ENCODE peak calls at places on chromosomes 12 and 14, in seven cellular contexts. N is AG04450; X is right cardiac atrium; E is CD8-positive, alpha-beta T cell; W is heart left ventricle; O is brain microvascular endothelial cell; V is transverse colon. K is an unnamed sample.

GRCh38 chr12:116955382-116956021 is 44.8 kb downstream of the FBXW8 start:
- DNase-seq in N (no peak), X (no peak), E (no peak), W (no peak), O (no peak), V (peak; percentile 34), K (peak; percentile 59)

GRCh38 chr12:44457465-44457864 is 418.6 kb downstream of the NELL2 start:
- DNase-seq in N (no peak), X (no peak), E (no peak), W (no peak), O (no peak), V (no peak), K (no peak)

GRCh38 chr12:53005215-53005985 is 856 bp upstream of the EIF4B start:
- DNase-seq in N (no peak), X (peak; percentile 63), E (no peak), W (no peak), O (peak; percentile 5), V (no peak), K (peak; percentile 50)

GRCh38 chr12:64395739-64396138 is 5.2 kb upstream of the C12orf56 start:
- DNase-seq in N (no peak), X (no peak), E (no peak), W (no peak), O (no peak), V (no peak), K (no peak)

GRCh38 chr12:27305673-27306504 is 26.7 kb upstream of the BMAL2 start:
- DNase-seq in N (no peak), X (no peak), E (no peak), W (no peak), O (no peak), V (no peak), K (no peak)

GRCh38 chr12:106633451-106633823 is 50.6 kb downstream of the RFX4 start:
- DNase-seq in N (no peak), X (no peak), E (no peak), W (no peak), O (peak; percentile 81), V (no peak), K (no peak)

GRCh38 chr14:101235872-101236221 is 325.4 kb upstream of the DIO3 start:
- DNase-seq in N (no peak), X (no peak), E (no peak), W (no peak), O (no peak), V (no peak), K (no peak)

GRCh38 chr14:81831128-81831815 is 297.6 kb upstream of the SEL1L start:
- DNase-seq in N (no peak), X (peak; percentile 68), E (no peak), W (peak; percentile 12), O (no peak), V (no peak), K (peak; percentile 18)

GRCh38 chr12:109772622-109773321 is 59.1 kb downstream of the FAM222A start:
- DNase-seq in N (no peak), X (no peak), E (no peak), W (no peak), O (no peak), V (no peak), K (no peak)

GRCh38 chr14:105842105-105842504 is 315.7 kb downstream of the TMEM121 start:
- DNase-seq in N (no peak), X (no peak), E (no peak), W (no peak), O (no peak), V (no peak), K (no peak)

GRCh38 chr12:49527361-49528130 is 11.3 kb upstream of the KCNH3 start:
- DNase-seq in N (no peak), X (no peak), E (no peak), W (no peak), O (no peak), V (no peak), K (no peak)

GRCh38 chr12:94100990-94101901 is 47.1 kb upstream of the PLXNC1 start:
- DNase-seq in N (peak; percentile 34), X (peak; percentile 89), E (peak; percentile 72), W (peak; percentile 79), O (peak; percentile 60), V (peak; percentile 85), K (peak; percentile 46)

GRCh38 chr12:130489293-130489692 is 151.6 kb downstream of the PIWIL1 start:
- DNase-seq in N (no peak), X (no peak), E (no peak), W (no peak), O (no peak), V (no peak), K (no peak)

DNA sequence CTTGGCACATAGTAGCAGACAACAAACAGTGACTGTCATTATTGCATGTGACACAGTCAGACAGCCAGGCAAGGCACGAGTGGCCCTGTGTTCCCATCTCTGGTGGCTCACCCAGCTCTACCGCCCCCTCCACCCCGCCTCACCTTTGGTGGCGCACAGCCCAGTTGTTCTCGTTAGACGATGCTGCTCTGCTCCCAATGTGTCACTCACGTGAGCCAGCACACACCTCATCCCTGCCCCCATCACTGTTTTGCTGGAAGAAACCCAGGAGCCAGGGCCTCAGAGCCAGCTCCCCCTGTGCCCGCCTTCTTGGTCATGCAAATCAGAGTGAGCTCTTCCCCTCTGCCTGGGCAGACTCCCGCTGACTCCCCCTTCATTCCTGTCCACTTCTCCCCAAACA is 113.4 kb downstream of the CALM1 start:
- DNase-seq in N (no peak), X (peak; percentile 91), E (no peak), W (no peak), O (no peak), V (peak; percentile 81), K (peak; percentile 79)
- H3K27ac ChIP-seq in N (no peak overlapping the region), X (peak overlapping the region; percentile 56), E (no peak overlapping the region), W (no peak overlapping the region), O (no peak overlapping the region), V (peak overlapping the region; percentile 86), K (peak overlapping the region; percentile 64)

GRCh38 chr14:75041613-75042012 is 9.7 kb downstream of the MLH3 start:
- DNase-seq in N (no peak), X (no peak), E (no peak), W (no peak), O (no peak), V (peak; percentile 46), K (no peak)
- H3K27ac ChIP-seq in N (no peak overlapping the region), X (no peak overlapping the region), E (no peak overlapping the region), W (no peak overlapping the region), O (no peak overlapping the region), V (peak overlapping the region; percentile 82), K (peak overlapping the region; percentile 72)

DNA sequence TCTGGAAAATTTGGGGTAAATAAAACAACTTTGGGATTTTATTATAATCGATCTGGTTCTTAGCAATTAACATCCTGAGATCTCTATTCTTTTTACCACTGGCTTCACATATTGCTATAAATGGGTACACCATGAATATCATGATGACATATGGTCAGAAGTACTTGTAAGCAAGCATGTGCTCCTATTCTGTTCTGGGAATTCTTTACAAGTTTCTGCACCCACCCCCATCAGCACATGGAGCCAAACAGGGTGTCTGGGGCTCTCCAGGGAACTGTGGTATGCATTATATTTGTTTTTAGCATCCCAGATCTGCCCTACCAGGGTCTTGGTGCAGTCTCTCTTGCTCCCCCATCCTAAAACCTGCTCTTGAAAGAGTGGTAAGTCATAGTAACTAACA is 31.3 kb downstream of the DMAC2L start:
- DNase-seq in N (no peak), X (no peak), E (no peak), W (no peak), O (no peak), V (no peak), K (no peak)
- H3K27ac ChIP-seq in N (peak overlapping the region; percentile 12), X (no peak overlapping the region), E (no peak overlapping the region), W (peak overlapping the region; percentile 51), O (no peak overlapping the region), V (peak overlapping the region; percentile 60), K (no peak overlapping the region)

GRCh38 chr14:74476607-74477006 is 16.5 kb downstream of the NPC2 start:
- DNase-seq in N (no peak), X (no peak), E (no peak), W (no peak), O (no peak), V (no peak), K (no peak)

GRCh38 chr14:74476107-74476506 is 17.0 kb downstream of the NPC2 start:
- DNase-seq in N (no peak), X (no peak), E (no peak), W (no peak), O (no peak), V (no peak), K (peak; percentile 15)

GRCh38 chr14:74483321-74483720 is 9.8 kb downstream of the NPC2 start:
- DNase-seq in N (no peak), X (no peak), E (no peak), W (no peak), O (no peak), V (no peak), K (no peak)

GRCh38 chr14:74478996-74479635 is 14.0 kb downstream of the NPC2 start:
- DNase-seq in N (no peak), X (no peak), E (no peak), W (no peak), O (no peak), V (no peak), K (no peak)

GRCh38 chr14:74480051-74480450 is 13.1 kb downstream of the NPC2 start:
- DNase-seq in N (no peak), X (no peak), E (no peak), W (no peak), O (no peak), V (no peak), K (no peak)
- H3K27ac ChIP-seq in N (no peak overlapping the region), X (no peak overlapping the region), E (no peak overlapping the region), W (no peak overlapping the region), O (no peak overlapping the region), V (no peak overlapping the region), K (no peak overlapping the region)

GRCh38 chr12:31732926-31733548 is 4.2 kb upstream of the AMN1 start:
- DNase-seq in N (no peak), X (no peak), E (no peak), W (no peak), O (peak; percentile 80), V (no peak), K (no peak)

GRCh38 chr12:31736472-31736871 is 7.7 kb upstream of the AMN1 start:
- DNase-seq in N (no peak), X (no peak), E (peak; percentile 42), W (no peak), O (peak; percentile 97), V (no peak), K (no peak)

GRCh38 chr12:31740618-31741017 is 11.8 kb upstream of the AMN1 start:
- DNase-seq in N (no peak), X (no peak), E (no peak), W (no peak), O (no peak), V (no peak), K (no peak)

GRCh38 chr12:31737763-31738162 is 8.9 kb upstream of the AMN1 start:
- DNase-seq in N (no peak), X (no peak), E (no peak), W (no peak), O (no peak), V (no peak), K (no peak)

GRCh38 chr12:31737345-31737744 is 8.5 kb upstream of the AMN1 start:
- DNase-seq in N (no peak), X (no peak), E (no peak), W (no peak), O (no peak), V (no peak), K (no peak)
- H3K27ac ChIP-seq in N (no peak overlapping the region), X (no peak overlapping the region), E (no peak overlapping the region), W (no peak overlapping the region), O (no peak overlapping the region), V (no peak overlapping the region), K (no peak overlapping the region)

DNA sequence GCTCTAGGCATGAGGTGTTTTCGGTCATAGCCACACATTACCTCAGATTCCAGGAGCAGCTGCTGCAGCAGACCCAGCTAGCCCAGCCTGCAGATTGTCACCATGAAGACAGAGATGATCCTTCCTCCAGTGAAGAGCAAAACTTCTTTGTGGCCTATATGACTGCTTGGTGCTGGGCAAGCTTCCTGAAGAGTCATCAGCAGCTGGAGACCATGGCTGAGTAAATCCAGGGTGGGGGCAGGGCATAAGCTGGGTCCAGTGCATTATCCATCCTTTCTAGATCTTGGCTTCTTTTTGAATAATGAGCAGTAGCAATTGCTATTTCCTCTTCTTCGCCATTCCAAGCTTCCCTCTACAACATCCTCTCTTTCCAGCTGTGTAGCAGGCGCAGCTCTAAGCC is 373.1 kb upstream of the DDHD1 start:
- DNase-seq in N (no peak), X (no peak), E (no peak), W (no peak), O (no peak), V (no peak), K (no peak)
- H3K27ac ChIP-seq in N (no peak overlapping the region), X (no peak overlapping the region), E (no peak overlapping the region), W (no peak overlapping the region), O (no peak overlapping the region), V (no peak overlapping the region), K (no peak overlapping the region)

K was measured in pancreas.